ENCODE peak calls at places on chromosomes 7 and 10, in eight cellular contexts. One of them, this sample, is unnamed.

GRCh38 chr7:102282465-102283362 is 4.0 kb upstream of the SH2B2 start:
- DNase-seq in caudate nucleus: no peak
- DNase-seq in CD8-positive, alpha-beta T cell: peak; percentile 0
- DNase-seq in psoas muscle: no peak
- DNase-seq in left lung: peak; percentile 76
- DNase-seq in right cardiac atrium: no peak
- DNase-seq in esophagus squamous epithelium: no peak
- DNase-seq in breast epithelium: no peak
- DNase-seq in this sample: no peak

GRCh38 chr10:114685456-114685855 is 27.4 kb upstream of the ABLIM1 start:
- DNase-seq in caudate nucleus: no peak
- DNase-seq in CD8-positive, alpha-beta T cell: no peak
- DNase-seq in psoas muscle: no peak
- DNase-seq in left lung: no peak
- DNase-seq in right cardiac atrium: peak; percentile 70
- DNase-seq in esophagus squamous epithelium: no peak
- DNase-seq in breast epithelium: no peak
- DNase-seq in this sample: no peak

GRCh38 chr7:106774768-106775551 is 90.1 kb upstream of the PIK3CG start:
- DNase-seq in caudate nucleus: no peak
- DNase-seq in CD8-positive, alpha-beta T cell: no peak
- DNase-seq in psoas muscle: no peak
- DNase-seq in left lung: no peak
- DNase-seq in right cardiac atrium: no peak
- DNase-seq in esophagus squamous epithelium: no peak
- DNase-seq in breast epithelium: no peak
- DNase-seq in this sample: no peak

GRCh38 chr7:132519936-132520335 is 56.3 kb downstream of the PLXNA4 start:
- DNase-seq in caudate nucleus: no peak
- DNase-seq in CD8-positive, alpha-beta T cell: no peak
- DNase-seq in psoas muscle: no peak
- DNase-seq in left lung: no peak
- DNase-seq in right cardiac atrium: no peak
- DNase-seq in esophagus squamous epithelium: no peak
- DNase-seq in breast epithelium: no peak
- DNase-seq in this sample: no peak

GRCh38 chr10:50351483-50352146 is 100.3 kb upstream of the ASAH2 start:
- DNase-seq in caudate nucleus: no peak
- DNase-seq in CD8-positive, alpha-beta T cell: no peak
- DNase-seq in psoas muscle: no peak
- DNase-seq in left lung: no peak
- DNase-seq in right cardiac atrium: no peak
- DNase-seq in esophagus squamous epithelium: no peak
- DNase-seq in breast epithelium: no peak
- DNase-seq in this sample: no peak

GRCh38 chr10:49184642-49185111 is 3.5 kb downstream of the TMEM273 start:
- DNase-seq in caudate nucleus: no peak
- DNase-seq in CD8-positive, alpha-beta T cell: no peak
- DNase-seq in psoas muscle: no peak
- DNase-seq in left lung: no peak
- DNase-seq in right cardiac atrium: no peak
- DNase-seq in esophagus squamous epithelium: no peak
- DNase-seq in breast epithelium: no peak
- DNase-seq in this sample: no peak

GRCh38 chr10:77386833-77387232 is 250.8 kb downstream of the KCNMA1 start:
- DNase-seq in caudate nucleus: no peak
- DNase-seq in CD8-positive, alpha-beta T cell: no peak
- DNase-seq in psoas muscle: no peak
- DNase-seq in left lung: no peak
- DNase-seq in right cardiac atrium: no peak
- DNase-seq in esophagus squamous epithelium: no peak
- DNase-seq in breast epithelium: no peak
- DNase-seq in this sample: no peak

GRCh38 chr10:11887381-11888227 is 64.4 kb downstream of the PROSER2 start:
- DNase-seq in caudate nucleus: no peak
- DNase-seq in CD8-positive, alpha-beta T cell: no peak
- DNase-seq in psoas muscle: no peak
- DNase-seq in left lung: peak; percentile 39
- DNase-seq in right cardiac atrium: no peak
- DNase-seq in esophagus squamous epithelium: no peak
- DNase-seq in breast epithelium: no peak
- DNase-seq in this sample: no peak

GRCh38 chr10:96719850-96720421 is 378 bp downstream of the PIK3AP1 start:
- DNase-seq in caudate nucleus: no peak
- DNase-seq in CD8-positive, alpha-beta T cell: peak; percentile 52
- DNase-seq in psoas muscle: peak; percentile 45
- DNase-seq in left lung: peak; percentile 94
- DNase-seq in right cardiac atrium: peak; percentile 86
- DNase-seq in esophagus squamous epithelium: peak; percentile 31
- DNase-seq in breast epithelium: no peak
- DNase-seq in this sample: no peak

GRCh38 chr10:96720422-96721206 is at the start of gene PIK3AP1:
- DNase-seq in caudate nucleus: no peak
- DNase-seq in CD8-positive, alpha-beta T cell: peak; percentile 57
- DNase-seq in psoas muscle: peak; percentile 54
- DNase-seq in left lung: peak; percentile 98
- DNase-seq in right cardiac atrium: peak; percentile 84
- DNase-seq in esophagus squamous epithelium: no peak
- DNase-seq in breast epithelium: peak; percentile 19
- DNase-seq in this sample: no peak

GRCh38 chr10:96719205-96719604 is 1.1 kb downstream of the PIK3AP1 start:
- DNase-seq in caudate nucleus: no peak
- DNase-seq in CD8-positive, alpha-beta T cell: no peak
- DNase-seq in psoas muscle: no peak
- DNase-seq in left lung: no peak
- DNase-seq in right cardiac atrium: no peak
- DNase-seq in esophagus squamous epithelium: no peak
- DNase-seq in breast epithelium: no peak
- DNase-seq in this sample: no peak

GRCh38 chr10:96716396-96716795 is 3.9 kb downstream of the PIK3AP1 start:
- DNase-seq in caudate nucleus: no peak
- DNase-seq in CD8-positive, alpha-beta T cell: no peak
- DNase-seq in psoas muscle: no peak
- DNase-seq in left lung: no peak
- DNase-seq in right cardiac atrium: no peak
- DNase-seq in esophagus squamous epithelium: no peak
- DNase-seq in breast epithelium: no peak
- DNase-seq in this sample: no peak

GRCh38 chr10:96718304-96718990 is 1.9 kb downstream of the PIK3AP1 start:
- DNase-seq in caudate nucleus: no peak
- DNase-seq in CD8-positive, alpha-beta T cell: no peak
- DNase-seq in psoas muscle: no peak
- DNase-seq in left lung: no peak
- DNase-seq in right cardiac atrium: no peak
- DNase-seq in esophagus squamous epithelium: no peak
- DNase-seq in breast epithelium: no peak
- DNase-seq in this sample: no peak
- H3K27ac ChIP-seq in caudate nucleus: no peak overlapping the region
- H3K27ac ChIP-seq in CD8-positive, alpha-beta T cell: no peak overlapping the region
- H3K27ac ChIP-seq in psoas muscle: no peak overlapping the region
- H3K27ac ChIP-seq in left lung: no peak overlapping the region
- H3K27ac ChIP-seq in right cardiac atrium: no peak overlapping the region
- H3K27ac ChIP-seq in esophagus squamous epithelium: no peak overlapping the region
- H3K27ac ChIP-seq in breast epithelium: no peak overlapping the region
- H3K27ac ChIP-seq in this sample: no peak overlapping the region

DNA sequence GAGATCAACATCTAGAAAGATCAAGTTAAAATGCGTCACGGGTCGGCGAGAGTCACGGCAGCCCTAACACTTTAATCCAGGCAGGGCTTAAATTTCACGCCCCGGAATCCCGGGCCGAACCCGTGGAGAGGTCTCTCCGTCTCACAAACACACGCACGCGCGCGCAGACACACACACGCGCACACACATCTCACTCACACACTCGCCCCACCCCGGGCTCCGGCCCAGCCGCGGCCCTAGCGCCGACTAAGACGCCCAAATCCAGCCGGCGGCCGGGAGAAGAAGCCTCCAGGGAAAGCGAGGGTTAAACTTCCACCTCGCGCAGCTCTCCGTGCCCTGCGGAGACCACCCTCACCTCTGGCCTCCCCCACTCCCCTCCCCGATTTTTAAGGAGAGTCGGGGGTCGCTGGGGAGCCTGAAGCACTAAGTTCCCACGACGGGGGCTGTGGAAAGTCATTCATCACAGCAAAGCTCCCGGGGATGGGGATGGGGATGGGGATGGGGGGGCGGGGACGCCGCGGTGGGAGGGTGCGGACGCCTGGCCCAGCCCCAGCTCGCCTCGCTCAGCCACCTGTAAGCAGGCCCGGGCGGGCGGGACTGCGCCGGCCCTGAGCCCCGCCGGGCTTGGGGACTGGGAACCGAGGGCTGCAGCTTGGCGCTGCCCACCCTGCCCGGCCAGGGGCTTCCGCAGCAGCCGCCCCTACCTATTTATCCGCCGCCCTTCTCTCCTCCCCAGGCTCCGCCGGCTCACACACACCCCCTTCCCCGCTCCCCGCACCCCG is 1.6 kb downstream of the PDGFA start:
- DNase-seq in caudate nucleus: peak; percentile 64
- DNase-seq in CD8-positive, alpha-beta T cell: peak; percentile 33
- DNase-seq in psoas muscle: peak; percentile 80
- DNase-seq in left lung: peak; percentile 86
- DNase-seq in right cardiac atrium: peak; percentile 90
- DNase-seq in esophagus squamous epithelium: no peak
- DNase-seq in breast epithelium: no peak
- DNase-seq in this sample: peak; percentile 30
- H3K27ac ChIP-seq in caudate nucleus: peak overlapping the region; percentile 85
- H3K27ac ChIP-seq in CD8-positive, alpha-beta T cell: no peak overlapping the region
- H3K27ac ChIP-seq in psoas muscle: peak overlapping the region; percentile 92
- H3K27ac ChIP-seq in left lung: peak overlapping the region; percentile 78
- H3K27ac ChIP-seq in right cardiac atrium: peak overlapping the region; percentile 34
- H3K27ac ChIP-seq in esophagus squamous epithelium: peak overlapping the region; percentile 81
- H3K27ac ChIP-seq in breast epithelium: peak overlapping the region; percentile 84
- H3K27ac ChIP-seq in this sample: peak overlapping the region; percentile 99

GRCh38 chr10:60818134-60818770 is 40.0 kb downstream of the CDK1 start:
- DNase-seq in caudate nucleus: no peak
- DNase-seq in CD8-positive, alpha-beta T cell: no peak
- DNase-seq in psoas muscle: no peak
- DNase-seq in left lung: no peak
- DNase-seq in right cardiac atrium: no peak
- DNase-seq in esophagus squamous epithelium: no peak
- DNase-seq in breast epithelium: no peak
- DNase-seq in this sample: no peak

GRCh38 chr10:60821661-60822060 is 43.4 kb downstream of the CDK1 start:
- DNase-seq in caudate nucleus: no peak
- DNase-seq in CD8-positive, alpha-beta T cell: no peak
- DNase-seq in psoas muscle: no peak
- DNase-seq in left lung: no peak
- DNase-seq in right cardiac atrium: no peak
- DNase-seq in esophagus squamous epithelium: no peak
- DNase-seq in breast epithelium: no peak
- DNase-seq in this sample: no peak

GRCh38 chr10:60817135-60817805 is 39.0 kb downstream of the CDK1 start:
- DNase-seq in caudate nucleus: no peak
- DNase-seq in CD8-positive, alpha-beta T cell: no peak
- DNase-seq in psoas muscle: no peak
- DNase-seq in left lung: no peak
- DNase-seq in right cardiac atrium: peak; percentile 41
- DNase-seq in esophagus squamous epithelium: no peak
- DNase-seq in breast epithelium: no peak
- DNase-seq in this sample: no peak

GRCh38 chr10:60819271-60819670 is 41.0 kb downstream of the CDK1 start:
- DNase-seq in caudate nucleus: no peak
- DNase-seq in CD8-positive, alpha-beta T cell: no peak
- DNase-seq in psoas muscle: no peak
- DNase-seq in left lung: no peak
- DNase-seq in right cardiac atrium: no peak
- DNase-seq in esophagus squamous epithelium: no peak
- DNase-seq in breast epithelium: no peak
- DNase-seq in this sample: no peak

DNA sequence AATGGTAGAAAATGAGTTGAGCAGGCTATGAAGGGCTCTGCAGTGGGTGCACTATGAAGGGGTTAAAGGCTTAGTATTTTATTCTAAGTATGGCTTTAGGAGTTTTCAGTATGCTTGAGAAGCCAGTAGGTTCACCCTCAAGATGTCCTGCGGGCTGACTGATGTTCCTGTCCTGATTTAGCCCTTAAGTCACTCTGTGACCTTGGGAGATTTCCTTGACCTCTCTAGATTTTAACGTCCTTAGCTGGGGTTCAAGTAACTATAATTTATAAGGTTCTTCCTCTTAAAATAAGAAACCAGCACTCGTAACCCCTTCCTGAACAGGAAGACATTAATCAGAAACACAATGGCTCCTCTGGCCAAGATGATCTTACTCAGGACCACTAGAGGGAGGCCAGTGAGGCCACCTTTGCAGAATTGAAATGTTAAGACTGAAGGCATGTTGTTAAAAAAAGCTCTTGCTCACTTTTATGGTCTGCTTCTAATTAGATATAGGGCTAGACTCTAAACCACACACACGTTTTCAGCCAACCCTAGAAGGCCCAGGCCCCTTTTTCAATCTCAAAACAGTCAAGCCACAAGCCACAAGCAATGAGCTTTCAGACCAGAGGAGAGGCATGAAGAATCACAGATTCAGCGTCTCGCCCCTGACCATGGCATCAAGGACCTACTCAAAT is 42.0 kb downstream of the CDK1 start:
- DNase-seq in caudate nucleus: no peak
- DNase-seq in CD8-positive, alpha-beta T cell: no peak
- DNase-seq in psoas muscle: no peak
- DNase-seq in left lung: no peak
- DNase-seq in right cardiac atrium: no peak
- DNase-seq in esophagus squamous epithelium: no peak
- DNase-seq in breast epithelium: no peak
- DNase-seq in this sample: no peak
- H3K27ac ChIP-seq in caudate nucleus: no peak overlapping the region
- H3K27ac ChIP-seq in CD8-positive, alpha-beta T cell: no peak overlapping the region
- H3K27ac ChIP-seq in psoas muscle: peak overlapping the region; percentile 47
- H3K27ac ChIP-seq in left lung: no peak overlapping the region
- H3K27ac ChIP-seq in right cardiac atrium: no peak overlapping the region
- H3K27ac ChIP-seq in esophagus squamous epithelium: no peak overlapping the region
- H3K27ac ChIP-seq in breast epithelium: no peak overlapping the region
- H3K27ac ChIP-seq in this sample: no peak overlapping the region

GRCh38 chr7:479948-480499 is 39.6 kb downstream of the PDGFA start:
- DNase-seq in caudate nucleus: no peak
- DNase-seq in CD8-positive, alpha-beta T cell: no peak
- DNase-seq in psoas muscle: no peak
- DNase-seq in left lung: peak; percentile 57
- DNase-seq in right cardiac atrium: peak; percentile 15
- DNase-seq in esophagus squamous epithelium: no peak
- DNase-seq in breast epithelium: peak; percentile 14
- DNase-seq in this sample: no peak

GRCh38 chr7:479115-479947 is 40.3 kb downstream of the PDGFA start:
- DNase-seq in caudate nucleus: no peak
- DNase-seq in CD8-positive, alpha-beta T cell: no peak
- DNase-seq in psoas muscle: no peak
- DNase-seq in left lung: no peak
- DNase-seq in right cardiac atrium: no peak
- DNase-seq in esophagus squamous epithelium: no peak
- DNase-seq in breast epithelium: peak; percentile 11
- DNase-seq in this sample: no peak

GRCh38 chr7:480531-481218 is 39.0 kb downstream of the PDGFA start:
- DNase-seq in caudate nucleus: no peak
- DNase-seq in CD8-positive, alpha-beta T cell: no peak
- DNase-seq in psoas muscle: no peak
- DNase-seq in left lung: peak; percentile 76
- DNase-seq in right cardiac atrium: peak; percentile 49
- DNase-seq in esophagus squamous epithelium: no peak
- DNase-seq in breast epithelium: peak; percentile 13
- DNase-seq in this sample: no peak

GRCh38 chr7:482521-483083 is 37.0 kb downstream of the PDGFA start:
- DNase-seq in caudate nucleus: no peak
- DNase-seq in CD8-positive, alpha-beta T cell: no peak
- DNase-seq in psoas muscle: no peak
- DNase-seq in left lung: no peak
- DNase-seq in right cardiac atrium: no peak
- DNase-seq in esophagus squamous epithelium: no peak
- DNase-seq in breast epithelium: no peak
- DNase-seq in this sample: no peak

GRCh38 chr7:481219-481930 is 38.3 kb downstream of the PDGFA start:
- DNase-seq in caudate nucleus: no peak
- DNase-seq in CD8-positive, alpha-beta T cell: no peak
- DNase-seq in psoas muscle: no peak
- DNase-seq in left lung: no peak
- DNase-seq in right cardiac atrium: peak; percentile 21
- DNase-seq in esophagus squamous epithelium: no peak
- DNase-seq in breast epithelium: no peak
- DNase-seq in this sample: no peak
- H3K27ac ChIP-seq in caudate nucleus: no peak overlapping the region
- H3K27ac ChIP-seq in CD8-positive, alpha-beta T cell: no peak overlapping the region
- H3K27ac ChIP-seq in psoas muscle: no peak overlapping the region
- H3K27ac ChIP-seq in left lung: no peak overlapping the region
- H3K27ac ChIP-seq in right cardiac atrium: no peak overlapping the region
- H3K27ac ChIP-seq in esophagus squamous epithelium: no peak overlapping the region
- H3K27ac ChIP-seq in breast epithelium: no peak overlapping the region
- H3K27ac ChIP-seq in this sample: no peak overlapping the region

This sample was measured in substantia nigra.